ENCODE peak calls at places on chromosome 7, in seven cellular contexts. One of them, this sample, is unnamed.

GRCh38 chr7:7920481-7920880 is 48.1 kb upstream of the GLCCI1 start:
- DNase-seq in activated CD8-positive, alpha-beta memory T cell treated with anti-CD3 and anti-CD28 coated beads, Interleukin-2, amount 50 U/mL, for 4 hours: no peak
- DNase-seq in effector CD4-positive, alpha-beta T cell: no peak
- DNase-seq in DMS153: no peak
- DNase-seq in KBM-7: no peak
- DNase-seq in RKO: no peak
- DNase-seq in H7: no peak
- DNase-seq in this sample: no peak

GRCh38 chr7:84277628-84278224 is 83.1 kb upstream of the SEMA3A start:
- DNase-seq in activated CD8-positive, alpha-beta memory T cell treated with anti-CD3 and anti-CD28 coated beads, Interleukin-2, amount 50 U/mL, for 4 hours: no peak
- DNase-seq in effector CD4-positive, alpha-beta T cell: no peak
- DNase-seq in DMS153: no peak
- DNase-seq in KBM-7: no peak
- DNase-seq in RKO: no peak
- DNase-seq in H7: no peak
- DNase-seq in this sample: no peak

GRCh38 chr7:28855538-28856217 is 102.5 kb downstream of the TRIL start:
- DNase-seq in activated CD8-positive, alpha-beta memory T cell treated with anti-CD3 and anti-CD28 coated beads, Interleukin-2, amount 50 U/mL, for 4 hours: no peak
- DNase-seq in effector CD4-positive, alpha-beta T cell: no peak
- DNase-seq in DMS153: peak
- DNase-seq in KBM-7: no peak
- DNase-seq in RKO: peak
- DNase-seq in H7: no peak
- DNase-seq in this sample: no peak

GRCh38 chr7:46854958-46855473 is 726.9 kb downstream of the TNS3 start:
- DNase-seq in activated CD8-positive, alpha-beta memory T cell treated with anti-CD3 and anti-CD28 coated beads, Interleukin-2, amount 50 U/mL, for 4 hours: no peak
- DNase-seq in effector CD4-positive, alpha-beta T cell: no peak
- DNase-seq in DMS153: no peak
- DNase-seq in KBM-7: no peak
- DNase-seq in RKO: no peak
- DNase-seq in H7: no peak
- DNase-seq in this sample: no peak

GRCh38 chr7:28018446-28018845 is 162.1 kb downstream of the JAZF1 start:
- DNase-seq in activated CD8-positive, alpha-beta memory T cell treated with anti-CD3 and anti-CD28 coated beads, Interleukin-2, amount 50 U/mL, for 4 hours: no peak
- DNase-seq in effector CD4-positive, alpha-beta T cell: no peak
- DNase-seq in DMS153: no peak
- DNase-seq in KBM-7: no peak
- DNase-seq in RKO: no peak
- DNase-seq in H7: no peak
- DNase-seq in this sample: no peak

GRCh38 chr7:71636329-71636728 is 504.4 kb downstream of the GALNT17 start:
- DNase-seq in activated CD8-positive, alpha-beta memory T cell treated with anti-CD3 and anti-CD28 coated beads, Interleukin-2, amount 50 U/mL, for 4 hours: no peak
- DNase-seq in effector CD4-positive, alpha-beta T cell: no peak
- DNase-seq in DMS153: no peak
- DNase-seq in KBM-7: no peak
- DNase-seq in RKO: no peak
- DNase-seq in H7: peak
- DNase-seq in this sample: no peak

GRCh38 chr7:15618275-15618674 is 56.5 kb upstream of the AGMO start:
- DNase-seq in activated CD8-positive, alpha-beta memory T cell treated with anti-CD3 and anti-CD28 coated beads, Interleukin-2, amount 50 U/mL, for 4 hours: no peak
- DNase-seq in effector CD4-positive, alpha-beta T cell: no peak
- DNase-seq in DMS153: no peak
- DNase-seq in KBM-7: no peak
- DNase-seq in RKO: no peak
- DNase-seq in H7: no peak
- DNase-seq in this sample: no peak

GRCh38 chr7:153430931-153431330 is 621.3 kb upstream of the DPP6 start:
- DNase-seq in activated CD8-positive, alpha-beta memory T cell treated with anti-CD3 and anti-CD28 coated beads, Interleukin-2, amount 50 U/mL, for 4 hours: no peak
- DNase-seq in effector CD4-positive, alpha-beta T cell: no peak
- DNase-seq in DMS153: no peak
- DNase-seq in KBM-7: no peak
- DNase-seq in RKO: no peak
- DNase-seq in H7: peak
- DNase-seq in this sample: no peak

GRCh38 chr7:31335889-31336201 is 4.7 kb downstream of the NEUROD6 start:
- DNase-seq in activated CD8-positive, alpha-beta memory T cell treated with anti-CD3 and anti-CD28 coated beads, Interleukin-2, amount 50 U/mL, for 4 hours: no peak
- DNase-seq in effector CD4-positive, alpha-beta T cell: no peak
- DNase-seq in DMS153: no peak
- DNase-seq in KBM-7: no peak
- DNase-seq in RKO: no peak
- DNase-seq in H7: no peak
- DNase-seq in this sample: no peak

GRCh38 chr7:4203786-4204185 is 478.3 kb upstream of the FOXK1 start:
- DNase-seq in activated CD8-positive, alpha-beta memory T cell treated with anti-CD3 and anti-CD28 coated beads, Interleukin-2, amount 50 U/mL, for 4 hours: no peak
- DNase-seq in effector CD4-positive, alpha-beta T cell: no peak
- DNase-seq in DMS153: no peak
- DNase-seq in KBM-7: no peak
- DNase-seq in RKO: no peak
- DNase-seq in H7: peak
- DNase-seq in this sample: no peak

GRCh38 chr7:130505753-130506152 is 13.9 kb downstream of the MEST start:
- DNase-seq in activated CD8-positive, alpha-beta memory T cell treated with anti-CD3 and anti-CD28 coated beads, Interleukin-2, amount 50 U/mL, for 4 hours: no peak
- DNase-seq in effector CD4-positive, alpha-beta T cell: no peak
- DNase-seq in DMS153: no peak
- DNase-seq in KBM-7: no peak
- DNase-seq in RKO: no peak
- DNase-seq in H7: no peak
- DNase-seq in this sample: no peak

GRCh38 chr7:33821970-33822369 is 83.4 kb upstream of the BMPER start:
- DNase-seq in activated CD8-positive, alpha-beta memory T cell treated with anti-CD3 and anti-CD28 coated beads, Interleukin-2, amount 50 U/mL, for 4 hours: no peak
- DNase-seq in effector CD4-positive, alpha-beta T cell: no peak
- DNase-seq in DMS153: no peak
- DNase-seq in KBM-7: no peak
- DNase-seq in RKO: no peak
- DNase-seq in H7: no peak
- DNase-seq in this sample: no peak

GRCh38 chr7:51351661-51352060 is 35.1 kb upstream of the COBL start:
- DNase-seq in activated CD8-positive, alpha-beta memory T cell treated with anti-CD3 and anti-CD28 coated beads, Interleukin-2, amount 50 U/mL, for 4 hours: no peak
- DNase-seq in effector CD4-positive, alpha-beta T cell: no peak
- DNase-seq in DMS153: no peak
- DNase-seq in KBM-7: no peak
- DNase-seq in RKO: no peak
- DNase-seq in H7: no peak
- DNase-seq in this sample: no peak

GRCh38 chr7:47153571-47153970 is 428.3 kb downstream of the TNS3 start:
- DNase-seq in activated CD8-positive, alpha-beta memory T cell treated with anti-CD3 and anti-CD28 coated beads, Interleukin-2, amount 50 U/mL, for 4 hours: no peak
- DNase-seq in effector CD4-positive, alpha-beta T cell: no peak
- DNase-seq in DMS153: peak
- DNase-seq in KBM-7: no peak
- DNase-seq in RKO: no peak
- DNase-seq in H7: peak
- DNase-seq in this sample: no peak

GRCh38 chr7:121603886-121604285 is 207.8 kb upstream of the FAM3C start:
- DNase-seq in activated CD8-positive, alpha-beta memory T cell treated with anti-CD3 and anti-CD28 coated beads, Interleukin-2, amount 50 U/mL, for 4 hours: no peak
- DNase-seq in effector CD4-positive, alpha-beta T cell: no peak
- DNase-seq in DMS153: no peak
- DNase-seq in KBM-7: no peak
- DNase-seq in RKO: no peak
- DNase-seq in H7: no peak
- DNase-seq in this sample: no peak

GRCh38 chr7:137967143-137968018 is 34.5 kb downstream of the CREB3L2 start:
- DNase-seq in activated CD8-positive, alpha-beta memory T cell treated with anti-CD3 and anti-CD28 coated beads, Interleukin-2, amount 50 U/mL, for 4 hours: no peak
- DNase-seq in effector CD4-positive, alpha-beta T cell: no peak
- DNase-seq in DMS153: no peak
- DNase-seq in KBM-7: peak
- DNase-seq in RKO: no peak
- DNase-seq in H7: peak
- DNase-seq in this sample: peak

GRCh38 chr7:8205572-8205971 is 56.4 kb downstream of the ICA1 start:
- DNase-seq in activated CD8-positive, alpha-beta memory T cell treated with anti-CD3 and anti-CD28 coated beads, Interleukin-2, amount 50 U/mL, for 4 hours: no peak
- DNase-seq in effector CD4-positive, alpha-beta T cell: no peak
- DNase-seq in DMS153: no peak
- DNase-seq in KBM-7: no peak
- DNase-seq in RKO: no peak
- DNase-seq in H7: no peak
- DNase-seq in this sample: no peak

GRCh38 chr7:46301677-46302076 is 380.6 kb upstream of the IGFBP3 start:
- DNase-seq in activated CD8-positive, alpha-beta memory T cell treated with anti-CD3 and anti-CD28 coated beads, Interleukin-2, amount 50 U/mL, for 4 hours: no peak
- DNase-seq in effector CD4-positive, alpha-beta T cell: no peak
- DNase-seq in DMS153: no peak
- DNase-seq in KBM-7: no peak
- DNase-seq in RKO: no peak
- DNase-seq in H7: no peak
- DNase-seq in this sample: no peak

GRCh38 chr7:26584964-26585650 is 279.3 kb downstream of the SKAP2 start:
- DNase-seq in activated CD8-positive, alpha-beta memory T cell treated with anti-CD3 and anti-CD28 coated beads, Interleukin-2, amount 50 U/mL, for 4 hours: no peak
- DNase-seq in effector CD4-positive, alpha-beta T cell: no peak
- DNase-seq in DMS153: peak
- DNase-seq in KBM-7: no peak
- DNase-seq in RKO: no peak
- DNase-seq in H7: no peak
- DNase-seq in this sample: no peak

GRCh38 chr7:2116903-2117680 is 115.7 kb downstream of the MAD1L1 start:
- DNase-seq in activated CD8-positive, alpha-beta memory T cell treated with anti-CD3 and anti-CD28 coated beads, Interleukin-2, amount 50 U/mL, for 4 hours: no peak
- DNase-seq in effector CD4-positive, alpha-beta T cell: no peak
- DNase-seq in DMS153: no peak
- DNase-seq in KBM-7: no peak
- DNase-seq in RKO: no peak
- DNase-seq in H7: no peak
- DNase-seq in this sample: no peak

GRCh38 chr7:135758531-135758932 is 9.9 kb upstream of the FAM180A start:
- DNase-seq in activated CD8-positive, alpha-beta memory T cell treated with anti-CD3 and anti-CD28 coated beads, Interleukin-2, amount 50 U/mL, for 4 hours: no peak
- DNase-seq in effector CD4-positive, alpha-beta T cell: no peak
- DNase-seq in DMS153: no peak
- DNase-seq in KBM-7: no peak
- DNase-seq in RKO: no peak
- DNase-seq in H7: peak
- DNase-seq in this sample: no peak

GRCh38 chr7:141575654-141576448 is 24.6 kb downstream of the AGK start:
- DNase-seq in activated CD8-positive, alpha-beta memory T cell treated with anti-CD3 and anti-CD28 coated beads, Interleukin-2, amount 50 U/mL, for 4 hours: no peak
- DNase-seq in effector CD4-positive, alpha-beta T cell: no peak
- DNase-seq in DMS153: no peak
- DNase-seq in KBM-7: no peak
- DNase-seq in RKO: no peak
- DNase-seq in H7: no peak
- DNase-seq in this sample: no peak

GRCh38 chr7:29486191-29486700 is 77.4 kb upstream of the PRR15 start:
- DNase-seq in activated CD8-positive, alpha-beta memory T cell treated with anti-CD3 and anti-CD28 coated beads, Interleukin-2, amount 50 U/mL, for 4 hours: no peak
- DNase-seq in effector CD4-positive, alpha-beta T cell: no peak
- DNase-seq in DMS153: no peak
- DNase-seq in KBM-7: no peak
- DNase-seq in RKO: no peak
- DNase-seq in H7: no peak
- DNase-seq in this sample: no peak

GRCh38 chr7:157785021-157785441 is 448.2 kb downstream of the DNAJB6 start:
- DNase-seq in activated CD8-positive, alpha-beta memory T cell treated with anti-CD3 and anti-CD28 coated beads, Interleukin-2, amount 50 U/mL, for 4 hours: no peak
- DNase-seq in effector CD4-positive, alpha-beta T cell: no peak
- DNase-seq in DMS153: no peak
- DNase-seq in KBM-7: no peak
- DNase-seq in RKO: no peak
- DNase-seq in H7: no peak
- DNase-seq in this sample: no peak

GRCh38 chr7:98613601-98614425 is 3.3 kb upstream of the NPTX2 start:
- DNase-seq in activated CD8-positive, alpha-beta memory T cell treated with anti-CD3 and anti-CD28 coated beads, Interleukin-2, amount 50 U/mL, for 4 hours: no peak
- DNase-seq in effector CD4-positive, alpha-beta T cell: no peak
- DNase-seq in DMS153: no peak
- DNase-seq in KBM-7: peak
- DNase-seq in RKO: peak
- DNase-seq in H7: peak
- DNase-seq in this sample: no peak

GRCh38 chr7:157375410-157375809 is 38.6 kb downstream of the DNAJB6 start:
- DNase-seq in activated CD8-positive, alpha-beta memory T cell treated with anti-CD3 and anti-CD28 coated beads, Interleukin-2, amount 50 U/mL, for 4 hours: no peak
- DNase-seq in effector CD4-positive, alpha-beta T cell: no peak
- DNase-seq in DMS153: no peak
- DNase-seq in KBM-7: no peak
- DNase-seq in RKO: no peak
- DNase-seq in H7: no peak
- DNase-seq in this sample: no peak

GRCh38 chr7:81666209-81666608 is 103.6 kb downstream of the HGF start:
- DNase-seq in activated CD8-positive, alpha-beta memory T cell treated with anti-CD3 and anti-CD28 coated beads, Interleukin-2, amount 50 U/mL, for 4 hours: no peak
- DNase-seq in effector CD4-positive, alpha-beta T cell: no peak
- DNase-seq in DMS153: no peak
- DNase-seq in KBM-7: no peak
- DNase-seq in RKO: no peak
- DNase-seq in H7: no peak
- DNase-seq in this sample: no peak

GRCh38 chr7:1961776-1962276 is 270.9 kb downstream of the MAD1L1 start:
- DNase-seq in activated CD8-positive, alpha-beta memory T cell treated with anti-CD3 and anti-CD28 coated beads, Interleukin-2, amount 50 U/mL, for 4 hours: peak
- DNase-seq in effector CD4-positive, alpha-beta T cell: peak
- DNase-seq in DMS153: no peak
- DNase-seq in KBM-7: peak
- DNase-seq in RKO: peak
- DNase-seq in H7: no peak
- DNase-seq in this sample: no peak

GRCh38 chr7:82926477-82926876 is 236.2 kb downstream of the PCLO start:
- DNase-seq in activated CD8-positive, alpha-beta memory T cell treated with anti-CD3 and anti-CD28 coated beads, Interleukin-2, amount 50 U/mL, for 4 hours: no peak
- DNase-seq in effector CD4-positive, alpha-beta T cell: no peak
- DNase-seq in DMS153: no peak
- DNase-seq in KBM-7: no peak
- DNase-seq in RKO: no peak
- DNase-seq in H7: no peak
- DNase-seq in this sample: no peak

GRCh38 chr7:131459256-131459655 is 97.2 kb downstream of the PODXL start:
- DNase-seq in activated CD8-positive, alpha-beta memory T cell treated with anti-CD3 and anti-CD28 coated beads, Interleukin-2, amount 50 U/mL, for 4 hours: no peak
- DNase-seq in effector CD4-positive, alpha-beta T cell: no peak
- DNase-seq in DMS153: no peak
- DNase-seq in KBM-7: no peak
- DNase-seq in RKO: peak
- DNase-seq in H7: no peak
- DNase-seq in this sample: no peak